ENCODE peak calls at places on chromosome 14, in six cellular contexts. One of them, this sample, is unnamed.

GRCh38 chr14:100747021-100747586 is 20.4 kb downstream of the DLK1 start:
- DNase-seq in adrenal gland: peak; percentile 55
- DNase-seq in choroid plexus epithelial cell: peak; percentile 92
- DNase-seq in esophagus squamous epithelium: no peak
- DNase-seq in A549: peak; percentile 51
- DNase-seq in fibroblast of mammary gland: peak; percentile 99
- DNase-seq in this sample: no peak

GRCh38 chr14:22492601-22493000 is 96.4 kb downstream of the DAD1 start:
- DNase-seq in A549: no peak
- DNase-seq in choroid plexus epithelial cell: no peak
- DNase-seq in esophagus squamous epithelium: no peak
- DNase-seq in fibroblast of mammary gland: no peak
- DNase-seq in adrenal gland: no peak
- DNase-seq in this sample: no peak

GRCh38 chr14:25622752-25623151 is 572.8 kb upstream of the STXBP6 start:
- DNase-seq in fibroblast of mammary gland: no peak
- DNase-seq in A549: no peak
- DNase-seq in choroid plexus epithelial cell: no peak
- DNase-seq in esophagus squamous epithelium: no peak
- DNase-seq in adrenal gland: no peak
- DNase-seq in this sample: no peak

GRCh38 chr14:92259613-92260357 is 63.2 kb upstream of the SLC24A4 start:
- DNase-seq in A549: no peak
- DNase-seq in choroid plexus epithelial cell: no peak
- DNase-seq in adrenal gland: peak; percentile 18
- DNase-seq in esophagus squamous epithelium: no peak
- DNase-seq in fibroblast of mammary gland: no peak
- DNase-seq in this sample: no peak

GRCh38 chr14:90287791-90288190 is 31.4 kb downstream of the PSMC1 start:
- DNase-seq in adrenal gland: no peak
- DNase-seq in A549: no peak
- DNase-seq in choroid plexus epithelial cell: no peak
- DNase-seq in fibroblast of mammary gland: no peak
- DNase-seq in esophagus squamous epithelium: no peak
- DNase-seq in this sample: no peak

GRCh38 chr14:27392153-27392552 is 794.3 kb upstream of the NOVA1 start:
- DNase-seq in esophagus squamous epithelium: no peak
- DNase-seq in choroid plexus epithelial cell: no peak
- DNase-seq in A549: no peak
- DNase-seq in adrenal gland: no peak
- DNase-seq in fibroblast of mammary gland: peak; percentile 75
- DNase-seq in this sample: no peak

GRCh38 chr14:31854508-31855075 is 222.5 kb upstream of the ARHGAP5 start:
- DNase-seq in adrenal gland: no peak
- DNase-seq in esophagus squamous epithelium: no peak
- DNase-seq in choroid plexus epithelial cell: no peak
- DNase-seq in fibroblast of mammary gland: no peak
- DNase-seq in A549: no peak
- DNase-seq in this sample: no peak

GRCh38 chr14:30252800-30253425 is 306.0 kb upstream of the G2E3 start:
- DNase-seq in esophagus squamous epithelium: no peak
- DNase-seq in adrenal gland: no peak
- DNase-seq in choroid plexus epithelial cell: peak; percentile 39
- DNase-seq in A549: no peak
- DNase-seq in fibroblast of mammary gland: peak; percentile 34
- DNase-seq in this sample: no peak

GRCh38 chr14:103073876-103074698 is 9.9 kb upstream of the LBHD2 start:
- DNase-seq in A549: no peak
- DNase-seq in fibroblast of mammary gland: no peak
- DNase-seq in adrenal gland: no peak
- DNase-seq in choroid plexus epithelial cell: no peak
- DNase-seq in esophagus squamous epithelium: no peak
- DNase-seq in this sample: no peak

GRCh38 chr14:91614187-91614586 is 104.1 kb upstream of the PPP4R3A start:
- DNase-seq in choroid plexus epithelial cell: peak; percentile 14
- DNase-seq in A549: no peak
- DNase-seq in fibroblast of mammary gland: peak; percentile 20
- DNase-seq in esophagus squamous epithelium: no peak
- DNase-seq in adrenal gland: no peak
- DNase-seq in this sample: no peak

GRCh38 chr14:50040401-50040775 is 76.0 kb downstream of the VCPKMT start:
- DNase-seq in A549: peak; percentile 64
- DNase-seq in adrenal gland: no peak
- DNase-seq in esophagus squamous epithelium: no peak
- DNase-seq in fibroblast of mammary gland: peak; percentile 85
- DNase-seq in choroid plexus epithelial cell: peak; percentile 89
- DNase-seq in this sample: peak; percentile 77

GRCh38 chr14:20830831-20831230 is 28.2 kb upstream of the RNASE1 start:
- DNase-seq in fibroblast of mammary gland: no peak
- DNase-seq in choroid plexus epithelial cell: no peak
- DNase-seq in esophagus squamous epithelium: no peak
- DNase-seq in adrenal gland: no peak
- DNase-seq in A549: no peak
- DNase-seq in this sample: no peak

GRCh38 chr14:90355540-90356518 is 24.1 kb upstream of the NRDE2 start:
- DNase-seq in A549: no peak
- DNase-seq in fibroblast of mammary gland: peak; percentile 35
- DNase-seq in adrenal gland: no peak
- DNase-seq in esophagus squamous epithelium: no peak
- DNase-seq in choroid plexus epithelial cell: no peak
- DNase-seq in this sample: no peak

GRCh38 chr14:23154876-23155587 is 28.4 kb downstream of the SLC7A8 start:
- DNase-seq in adrenal gland: peak; percentile 90
- DNase-seq in fibroblast of mammary gland: peak; percentile 94
- DNase-seq in esophagus squamous epithelium: no peak
- DNase-seq in A549: no peak
- DNase-seq in choroid plexus epithelial cell: peak; percentile 84
- DNase-seq in this sample: peak; percentile 91

GRCh38 chr14:80942158-80942738 is 710 bp upstream of the CEP128 start:
- DNase-seq in fibroblast of mammary gland: no peak
- DNase-seq in esophagus squamous epithelium: no peak
- DNase-seq in choroid plexus epithelial cell: no peak
- DNase-seq in adrenal gland: no peak
- DNase-seq in A549: no peak
- DNase-seq in this sample: no peak

GRCh38 chr14:97757491-97757890 is 960.3 kb downstream of the VRK1 start:
- DNase-seq in adrenal gland: no peak
- DNase-seq in A549: no peak
- DNase-seq in choroid plexus epithelial cell: no peak
- DNase-seq in fibroblast of mammary gland: no peak
- DNase-seq in esophagus squamous epithelium: no peak
- DNase-seq in this sample: no peak

GRCh38 chr14:60777856-60778578 is 43.5 kb downstream of the MNAT1 start:
- DNase-seq in fibroblast of mammary gland: peak; percentile 93
- DNase-seq in adrenal gland: peak; percentile 9
- DNase-seq in A549: no peak
- DNase-seq in choroid plexus epithelial cell: peak; percentile 78
- DNase-seq in esophagus squamous epithelium: no peak
- DNase-seq in this sample: no peak

GRCh38 chr14:58695514-58695913 is 57.8 kb downstream of the DACT1 start:
- DNase-seq in esophagus squamous epithelium: no peak
- DNase-seq in choroid plexus epithelial cell: no peak
- DNase-seq in fibroblast of mammary gland: no peak
- DNase-seq in A549: no peak
- DNase-seq in adrenal gland: no peak
- DNase-seq in this sample: no peak

GRCh38 chr14:58687232-58687795 is 49.6 kb downstream of the DACT1 start:
- DNase-seq in fibroblast of mammary gland: no peak
- DNase-seq in choroid plexus epithelial cell: no peak
- DNase-seq in esophagus squamous epithelium: no peak
- DNase-seq in A549: no peak
- DNase-seq in adrenal gland: no peak
- DNase-seq in this sample: no peak

GRCh38 chr14:58693048-58693447 is 55.3 kb downstream of the DACT1 start:
- DNase-seq in esophagus squamous epithelium: no peak
- DNase-seq in fibroblast of mammary gland: no peak
- DNase-seq in choroid plexus epithelial cell: no peak
- DNase-seq in A549: no peak
- DNase-seq in adrenal gland: no peak
- DNase-seq in this sample: no peak

GRCh38 chr14:58690801-58691516 is 53.2 kb downstream of the DACT1 start:
- DNase-seq in esophagus squamous epithelium: no peak
- DNase-seq in adrenal gland: no peak
- DNase-seq in A549: no peak
- DNase-seq in fibroblast of mammary gland: no peak
- DNase-seq in choroid plexus epithelial cell: no peak
- DNase-seq in this sample: no peak
- H3K4me3 ChIP-seq in esophagus squamous epithelium: no peak overlapping the region
- H3K4me3 ChIP-seq in adrenal gland: no peak overlapping the region
- H3K4me3 ChIP-seq in A549: no peak overlapping the region
- H3K4me3 ChIP-seq in fibroblast of mammary gland: no peak overlapping the region
- H3K4me3 ChIP-seq in choroid plexus epithelial cell: no peak overlapping the region
- H3K4me3 ChIP-seq in this sample: no peak overlapping the region

GRCh38 chr14:69240527-69241173 is 19.3 kb upstream of the GALNT16 start:
- DNase-seq in adrenal gland: no peak
- DNase-seq in fibroblast of mammary gland: no peak
- DNase-seq in choroid plexus epithelial cell: no peak
- DNase-seq in esophagus squamous epithelium: no peak
- DNase-seq in A549: no peak
- DNase-seq in this sample: no peak

GRCh38 chr14:69244946-69245345 is 15.0 kb upstream of the GALNT16 start:
- DNase-seq in A549: no peak
- DNase-seq in choroid plexus epithelial cell: no peak
- DNase-seq in esophagus squamous epithelium: no peak
- DNase-seq in fibroblast of mammary gland: peak; percentile 66
- DNase-seq in adrenal gland: peak; percentile 47
- DNase-seq in this sample: no peak

GRCh38 chr14:69241577-69241976 is 18.4 kb upstream of the GALNT16 start:
- DNase-seq in A549: no peak
- DNase-seq in adrenal gland: no peak
- DNase-seq in choroid plexus epithelial cell: no peak
- DNase-seq in fibroblast of mammary gland: peak; percentile 26
- DNase-seq in esophagus squamous epithelium: no peak
- DNase-seq in this sample: no peak

GRCh38 chr14:69238883-69239282 is 21.1 kb upstream of the GALNT16 start:
- DNase-seq in fibroblast of mammary gland: no peak
- DNase-seq in choroid plexus epithelial cell: no peak
- DNase-seq in esophagus squamous epithelium: no peak
- DNase-seq in A549: no peak
- DNase-seq in adrenal gland: no peak
- DNase-seq in this sample: no peak

DNA sequence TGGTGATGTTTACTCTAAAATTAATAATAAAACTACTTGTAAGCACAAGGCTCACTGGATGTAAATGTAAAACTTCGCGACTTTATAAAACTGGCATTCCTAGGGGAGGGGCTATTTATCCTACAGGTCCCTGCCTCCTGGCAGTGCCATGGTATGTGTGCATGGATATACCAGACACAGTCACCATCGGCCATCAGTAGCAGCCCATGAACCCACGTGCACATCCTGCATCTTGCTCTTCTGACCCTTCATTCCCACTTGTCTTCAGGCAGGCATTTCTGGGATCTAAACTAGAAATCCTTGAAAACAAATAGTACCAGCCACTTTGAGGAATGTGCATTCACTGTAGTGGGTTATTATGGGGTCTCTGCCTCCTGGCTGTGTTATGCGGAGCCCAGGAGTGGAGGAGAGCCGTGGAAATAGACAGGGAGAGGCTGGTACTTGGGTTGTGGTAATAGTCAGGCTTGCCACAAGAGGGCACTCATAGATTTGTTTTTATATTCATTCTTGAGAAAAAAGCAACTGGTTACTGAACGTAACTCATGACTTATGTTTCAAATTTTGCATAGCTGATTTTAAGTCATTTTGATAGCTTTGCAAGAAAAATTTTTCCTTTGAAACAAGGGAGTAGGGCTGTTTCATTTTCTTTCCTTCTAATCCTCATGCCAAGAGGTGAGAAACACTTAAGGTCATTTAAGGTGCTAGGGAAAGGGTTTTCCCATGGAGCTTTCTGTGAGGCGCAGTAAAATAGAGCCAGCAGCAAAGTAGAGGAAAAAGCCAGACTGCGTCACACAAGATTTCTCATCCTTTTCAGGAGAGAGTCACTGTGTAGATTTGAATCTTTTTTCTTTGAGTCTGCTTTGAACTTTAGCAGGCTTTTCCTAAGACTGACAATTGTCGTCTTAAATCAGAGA is 17.4 kb upstream of the GALNT16 start:
- DNase-seq in A549: peak; percentile 76
- DNase-seq in fibroblast of mammary gland: peak; percentile 81
- DNase-seq in choroid plexus epithelial cell: peak; percentile 87
- DNase-seq in esophagus squamous epithelium: no peak
- DNase-seq in adrenal gland: peak; percentile 67
- DNase-seq in this sample: peak; percentile 57
- H3K4me3 ChIP-seq in A549: no peak overlapping the region
- H3K4me3 ChIP-seq in fibroblast of mammary gland: no peak overlapping the region
- H3K4me3 ChIP-seq in choroid plexus epithelial cell: no peak overlapping the region
- H3K4me3 ChIP-seq in esophagus squamous epithelium: no peak overlapping the region
- H3K4me3 ChIP-seq in adrenal gland: no peak overlapping the region
- H3K4me3 ChIP-seq in this sample: no peak overlapping the region

DNA sequence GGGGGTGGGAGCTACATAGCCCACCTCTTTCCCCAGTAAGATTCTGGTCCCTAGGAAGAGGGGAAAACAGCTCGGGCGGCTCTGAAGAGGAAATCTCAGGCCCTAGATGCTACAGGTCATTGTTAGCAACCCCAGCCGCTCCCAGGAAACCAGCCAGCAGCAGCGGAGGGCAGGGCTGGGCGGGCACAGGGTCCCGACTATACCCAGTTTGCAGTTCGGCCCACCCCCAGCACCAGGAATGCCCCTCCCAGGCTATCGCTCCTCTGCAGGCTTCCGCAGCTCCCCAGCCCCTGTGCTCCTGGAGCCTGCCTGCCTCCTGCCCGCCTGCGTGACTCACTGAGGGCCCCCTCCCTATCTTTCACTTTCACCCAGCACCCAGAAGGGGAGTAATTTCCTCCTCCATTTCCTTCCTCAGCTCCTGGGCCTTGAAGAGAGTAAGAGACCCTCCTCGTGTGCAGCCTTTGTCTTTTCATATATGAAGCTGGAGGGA is 27.2 kb upstream of the PNMA1 start:
- DNase-seq in choroid plexus epithelial cell: peak; percentile 70
- DNase-seq in fibroblast of mammary gland: peak; percentile 70
- DNase-seq in adrenal gland: peak; percentile 73
- DNase-seq in esophagus squamous epithelium: no peak
- DNase-seq in A549: no peak
- DNase-seq in this sample: peak; percentile 88
- H3K4me3 ChIP-seq in choroid plexus epithelial cell: peak overlapping the region; percentile 26
- H3K4me3 ChIP-seq in fibroblast of mammary gland: no peak overlapping the region
- H3K4me3 ChIP-seq in adrenal gland: no peak overlapping the region
- H3K4me3 ChIP-seq in esophagus squamous epithelium: peak overlapping the region; percentile 33
- H3K4me3 ChIP-seq in A549: peak overlapping the region; percentile 19
- H3K4me3 ChIP-seq in this sample: peak overlapping the region; percentile 52

DNA sequence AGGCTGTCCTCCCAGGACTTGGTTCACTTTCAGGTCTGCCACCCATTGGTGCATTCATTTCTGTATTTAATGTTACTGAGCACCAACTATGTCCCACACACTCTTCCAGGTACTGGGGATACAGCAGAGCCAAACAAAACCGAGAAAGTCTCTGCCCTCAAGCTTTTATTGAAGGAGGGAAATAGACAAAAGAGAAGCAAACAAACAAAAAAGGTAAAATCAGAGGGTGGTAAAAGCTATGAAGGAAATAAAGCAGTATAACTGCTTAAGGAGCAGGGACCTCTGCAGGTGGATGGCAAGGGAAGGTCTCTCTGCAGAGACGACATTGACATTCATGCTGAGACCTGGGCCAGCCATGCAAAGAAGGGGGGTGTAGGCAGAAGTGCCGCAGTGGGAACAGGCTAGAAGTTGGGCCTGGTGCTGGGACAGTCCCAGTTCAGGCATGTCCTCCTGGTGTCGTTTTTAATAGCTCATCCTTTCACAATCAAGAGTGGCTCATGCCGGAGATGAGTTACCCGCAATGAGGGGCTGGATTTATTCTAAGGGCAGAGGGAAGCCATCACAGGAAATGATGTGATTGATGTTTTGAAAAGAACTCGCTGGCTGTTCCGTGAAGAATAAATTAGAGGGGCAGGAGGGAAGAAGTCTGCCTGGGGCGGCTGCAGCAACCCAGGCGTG is 72.8 kb downstream of the IRF2BPL start:
- DNase-seq in choroid plexus epithelial cell: peak; percentile 53
- DNase-seq in A549: no peak
- DNase-seq in adrenal gland: peak; percentile 61
- DNase-seq in fibroblast of mammary gland: peak; percentile 69
- DNase-seq in esophagus squamous epithelium: no peak
- DNase-seq in this sample: peak; percentile 78
- H3K4me3 ChIP-seq in choroid plexus epithelial cell: peak overlapping the region; percentile 48
- H3K4me3 ChIP-seq in A549: peak overlapping the region; percentile 30
- H3K4me3 ChIP-seq in adrenal gland: no peak overlapping the region
- H3K4me3 ChIP-seq in fibroblast of mammary gland: no peak overlapping the region
- H3K4me3 ChIP-seq in esophagus squamous epithelium: peak overlapping the region; percentile 49
- H3K4me3 ChIP-seq in this sample: peak overlapping the region; percentile 62